ENCODE peak calls at places on chromosomes 12 and 14, in eight cellular contexts. I is ovary, L is sigmoid colon, C is suprapubic skin, A is stomach, P is H1, W is transverse colon, F is HepG2. Q is an unnamed sample.

GRCh38 chr14:96027356-96028335 is 11.5 kb upstream of the C14orf132 start:
- DNase-seq in I (no peak), L (no peak), C (no peak), A (no peak), P (no peak), W (no peak), F (no peak), Q (no peak)

GRCh38 chr12:99257672-99258071 is 389.9 kb upstream of the GARIN6 start:
- DNase-seq in I (no peak), L (no peak), C (no peak), A (no peak), P (no peak), W (no peak), F (no peak), Q (no peak)

GRCh38 chr14:20757963-20758362 is 10.2 kb upstream of the EDDM3B start:
- DNase-seq in I (no peak), L (no peak), C (no peak), A (no peak), P (peak; percentile 63), W (peak; percentile 34), F (no peak), Q (peak; percentile 15)

GRCh38 chr14:68283378-68284123 is 464.0 kb downstream of the RAD51B start:
- DNase-seq in I (peak; percentile 39), L (no peak), C (peak; percentile 80), A (no peak), P (no peak), W (peak; percentile 51), F (no peak), Q (no peak)

GRCh38 chr12:122403115-122403770 is 19.2 kb downstream of the CLIP1 start:
- DNase-seq in I (no peak), L (no peak), C (no peak), A (no peak), P (no peak), W (no peak), F (no peak), Q (no peak)

GRCh38 chr12:101414533-101415119 is 7.1 kb upstream of the ARL1 start:
- DNase-seq in I (no peak), L (no peak), C (no peak), A (no peak), P (no peak), W (peak; percentile 19), F (peak; percentile 58), Q (peak; percentile 75)

GRCh38 chr12:107277850-107278249 is 184.5 kb upstream of the CRY1 start:
- DNase-seq in I (no peak), L (no peak), C (no peak), A (no peak), P (no peak), W (no peak), F (no peak), Q (no peak)

GRCh38 chr12:9634177-9634803 is 26.6 kb upstream of the KLRB1 start:
- DNase-seq in I (no peak), L (no peak), C (no peak), A (peak; percentile 69), P (peak; percentile 71), W (peak; percentile 73), F (peak; percentile 49), Q (no peak)

GRCh38 chr14:76874734-76875133 is 48.5 kb downstream of the LRRC74A start:
- DNase-seq in I (no peak), L (no peak), C (no peak), A (no peak), P (no peak), W (no peak), F (no peak), Q (no peak)

GRCh38 chr12:94305293-94305957 is 154.2 kb downstream of the CEP83 start:
- DNase-seq in I (no peak), L (no peak), C (no peak), A (no peak), P (no peak), W (no peak), F (peak; percentile 61), Q (no peak)

GRCh38 chr12:96371138-96371786 is 29.0 kb downstream of the CDK17 start:
- DNase-seq in I (no peak), L (no peak), C (no peak), A (no peak), P (no peak), W (no peak), F (no peak), Q (no peak)

GRCh38 chr12:75311369-75311768 is 18.8 kb downstream of the CAPS2 start:
- DNase-seq in I (no peak), L (no peak), C (no peak), A (no peak), P (no peak), W (no peak), F (no peak), Q (no peak)

GRCh38 chr12:111412830-111413441 is 7.2 kb downstream of the SH2B3 start:
- DNase-seq in I (no peak), L (no peak), C (no peak), A (no peak), P (no peak), W (no peak), F (no peak), Q (no peak)

GRCh38 chr12:124381454-124382207 is 86.7 kb downstream of the RFLNA start:
- DNase-seq in I (peak; percentile 95), L (peak; percentile 98), C (peak; percentile 97), A (peak; percentile 92), P (no peak), W (peak; percentile 90), F (no peak), Q (peak; percentile 93)

GRCh38 chr14:71908141-71908540 is 24.1 kb upstream of the RGS6 start:
- DNase-seq in I (no peak), L (no peak), C (no peak), A (no peak), P (no peak), W (no peak), F (no peak), Q (no peak)

GRCh38 chr12:51911788-51912711 is 4.7 kb downstream of the ACVRL1 start:
- DNase-seq in I (no peak), L (peak; percentile 72), C (no peak), A (no peak), P (no peak), W (peak; percentile 49), F (no peak), Q (no peak)

GRCh38 chr12:82904219-82904795 is 217.6 kb downstream of the TMTC2 start:
- DNase-seq in I (no peak), L (no peak), C (no peak), A (no peak), P (no peak), W (no peak), F (no peak), Q (no peak)

GRCh38 chr12:30795410-30795659 is 40.6 kb upstream of the CAPRIN2 start:
- DNase-seq in I (no peak), L (no peak), C (no peak), A (no peak), P (peak; percentile 81), W (no peak), F (no peak), Q (no peak)

GRCh38 chr12:132194056-132194455 is 49.8 kb downstream of the NOC4L start:
- DNase-seq in I (no peak), L (no peak), C (no peak), A (no peak), P (peak; percentile 82), W (no peak), F (no peak), Q (no peak)

GRCh38 chr12:53324779-53325538 is 3.5 kb upstream of the AAAS start:
- DNase-seq in I (peak; percentile 93), L (peak; percentile 98), C (peak; percentile 95), A (peak; percentile 93), P (peak; percentile 89), W (peak; percentile 93), F (peak; percentile 85), Q (peak; percentile 91)

GRCh38 chr14:85468815-85469214 is 61.1 kb upstream of the FLRT2 start:
- DNase-seq in I (no peak), L (no peak), C (no peak), A (no peak), P (no peak), W (no peak), F (peak; percentile 6), Q (no peak)

GRCh38 chr12:72272731-72273498 is 745 bp downstream of the TRHDE start:
- DNase-seq in I (peak; percentile 53), L (no peak), C (no peak), A (no peak), P (peak; percentile 67), W (no peak), F (no peak), Q (no peak)

GRCh38 chr12:49537709-49538601 is 875 bp upstream of the KCNH3 start:
- DNase-seq in I (no peak), L (peak; percentile 56), C (no peak), A (peak; percentile 29), P (no peak), W (no peak), F (no peak), Q (no peak)

GRCh38 chr12:32151552-32151951 is 44.9 kb downstream of the BICD1 start:
- DNase-seq in I (no peak), L (no peak), C (no peak), A (no peak), P (no peak), W (no peak), F (no peak), Q (no peak)

GRCh38 chr14:105180598-105181528 is at the start of gene NUDT14:
- DNase-seq in I (peak; percentile 70), L (no peak), C (no peak), A (peak; percentile 93), P (peak; percentile 92), W (peak; percentile 93), F (no peak), Q (no peak)

GRCh38 chr12:66279127-66279712 is 23.1 kb upstream of the HELB start:
- DNase-seq in I (no peak), L (no peak), C (no peak), A (no peak), P (no peak), W (no peak), F (peak; percentile 27), Q (no peak)
- TF ChIP-seq EP300 in I (no peak), L (no peak), C (no peak), A (no peak), P (no peak), W (no peak), F (no peak), Q (no peak)

GRCh38 chr12:45621703-45622102 is 107.8 kb upstream of the ARID2 start:
- DNase-seq in I (no peak), L (no peak), C (no peak), A (no peak), P (no peak), W (no peak), F (no peak), Q (no peak)
- TF ChIP-seq POLR2A in I (no peak), L (no peak), C (no peak), A (no peak), P (no peak), W (no peak), F (no peak), Q (no peak)

DNA sequence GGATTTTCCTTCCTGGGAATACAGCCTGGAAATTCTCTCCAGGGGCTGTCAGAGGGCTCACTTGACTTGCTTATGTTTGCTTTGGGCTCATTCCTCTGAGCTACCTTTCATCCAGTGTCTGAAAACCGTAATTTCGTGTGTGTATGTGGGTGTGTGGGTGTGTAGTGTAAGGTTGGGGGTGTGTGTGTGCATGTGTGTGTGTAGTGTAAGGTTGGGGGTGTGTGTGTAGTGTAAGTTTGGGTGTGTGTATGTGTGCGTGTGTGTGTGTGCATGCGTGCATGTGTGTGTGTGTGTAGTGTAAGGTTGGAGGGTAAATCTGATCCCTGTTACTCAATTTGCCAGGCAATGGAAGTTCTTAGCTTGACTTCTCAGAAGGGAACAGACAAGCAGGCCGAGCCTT is 15.4 kb upstream of the BEGAIN start:
- DNase-seq in I (no peak), L (peak; percentile 18), C (no peak), A (no peak), P (no peak), W (no peak), F (no peak), Q (no peak)
- H3K27me3 ChIP-seq in I (no peaks in the 10 kb centered on the region), L (no peaks in the 10 kb centered on the region), C (peaks cover 7% of the 10 kb centered on the region), A (peaks cover 7% of the 10 kb centered on the region), P (no peaks in the 10 kb centered on the region), W (peaks cover 11% of the 10 kb centered on the region), F (peaks cover 5% of the 10 kb centered on the region), Q (no peaks in the 10 kb centered on the region)

GRCh38 chr14:28704153-28704552 is 62.4 kb upstream of the FOXG1 start:
- DNase-seq in I (no peak), L (no peak), C (no peak), A (no peak), P (no peak), W (no peak), F (no peak), Q (no peak)
- TF ChIP-seq EP300 in I (no peak), L (no peak), C (no peak), A (no peak), P (no peak), W (no peak), F (no peak), Q (no peak)